ENCODE peak calls at places on chromosome 21, in four cellular contexts. One of them, this sample, is unnamed.

GRCh38 chr21:39020751-39021474 is 162.3 kb downstream of the PSMG1 start:
- DNase-seq in MM.1S: no peak
- DNase-seq in epithelial cell of esophagus: peak
- DNase-seq in endodermal cell: peak
- DNase-seq in this sample: no peak

GRCh38 chr21:16180613-16181012 is 450.8 kb downstream of the USP25 start:
- DNase-seq in MM.1S: no peak
- DNase-seq in epithelial cell of esophagus: no peak
- DNase-seq in endodermal cell: no peak
- DNase-seq in this sample: no peak

GRCh38 chr21:45724345-45724961 is 80.9 kb downstream of the PCBP3 start:
- DNase-seq in MM.1S: no peak
- DNase-seq in epithelial cell of esophagus: no peak
- DNase-seq in endodermal cell: peak
- DNase-seq in this sample: no peak

GRCh38 chr21:26146681-26147080 is 23.9 kb downstream of the APP start:
- DNase-seq in MM.1S: no peak
- DNase-seq in epithelial cell of esophagus: no peak
- DNase-seq in endodermal cell: no peak
- DNase-seq in this sample: no peak

GRCh38 chr21:25462517-25462971 is 144.7 kb downstream of the MRPL39 start:
- DNase-seq in MM.1S: no peak
- DNase-seq in epithelial cell of esophagus: no peak
- DNase-seq in endodermal cell: no peak
- DNase-seq in this sample: no peak

GRCh38 chr21:30382201-30382600 is 10.1 kb upstream of the KRTAP13-2 start:
- DNase-seq in MM.1S: no peak
- DNase-seq in epithelial cell of esophagus: no peak
- DNase-seq in endodermal cell: no peak
- DNase-seq in this sample: no peak

GRCh38 chr21:39359382-39359781 is 10.5 kb upstream of the HMGN1 start:
- DNase-seq in MM.1S: no peak
- DNase-seq in epithelial cell of esophagus: no peak
- DNase-seq in endodermal cell: no peak
- DNase-seq in this sample: no peak

GRCh38 chr21:31623664-31624063 is 35.8 kb upstream of the SOD1 start:
- DNase-seq in MM.1S: no peak
- DNase-seq in epithelial cell of esophagus: no peak
- DNase-seq in endodermal cell: no peak
- DNase-seq in this sample: no peak

GRCh38 chr21:45554477-45555175 is 12.4 kb upstream of the SLC19A1 start:
- DNase-seq in MM.1S: peak
- DNase-seq in epithelial cell of esophagus: peak
- DNase-seq in endodermal cell: peak
- DNase-seq in this sample: no peak

GRCh38 chr21:40809673-40810072 is 37.3 kb downstream of the DSCAM start:
- DNase-seq in MM.1S: no peak
- DNase-seq in epithelial cell of esophagus: peak
- DNase-seq in endodermal cell: no peak
- DNase-seq in this sample: no peak

GRCh38 chr21:31908106-31909031 is 35.5 kb downstream of the HUNK start:
- DNase-seq in MM.1S: no peak
- DNase-seq in epithelial cell of esophagus: peak
- DNase-seq in endodermal cell: peak
- DNase-seq in this sample: peak

GRCh38 chr21:18298228-18298627 is 53.6 kb downstream of the CHODL start:
- DNase-seq in MM.1S: no peak
- DNase-seq in epithelial cell of esophagus: no peak
- DNase-seq in endodermal cell: peak
- DNase-seq in this sample: no peak

GRCh38 chr21:39314155-39315027 is 959 bp upstream of the BRWD1 start:
- DNase-seq in MM.1S: peak
- DNase-seq in epithelial cell of esophagus: peak
- DNase-seq in endodermal cell: peak
- DNase-seq in this sample: no peak

GRCh38 chr21:43842742-43843141 is 22.3 kb upstream of the AGPAT3 start:
- DNase-seq in MM.1S: peak
- DNase-seq in epithelial cell of esophagus: no peak
- DNase-seq in endodermal cell: no peak
- DNase-seq in this sample: no peak

GRCh38 chr21:43847301-43847700 is 17.7 kb upstream of the AGPAT3 start:
- DNase-seq in MM.1S: no peak
- DNase-seq in epithelial cell of esophagus: no peak
- DNase-seq in endodermal cell: no peak
- DNase-seq in this sample: no peak

GRCh38 chr21:43846430-43846829 is 18.6 kb upstream of the AGPAT3 start:
- DNase-seq in MM.1S: no peak
- DNase-seq in epithelial cell of esophagus: no peak
- DNase-seq in endodermal cell: no peak
- DNase-seq in this sample: no peak

GRCh38 chr21:43848771-43849170 is 16.3 kb upstream of the AGPAT3 start:
- DNase-seq in MM.1S: no peak
- DNase-seq in epithelial cell of esophagus: no peak
- DNase-seq in endodermal cell: no peak
- DNase-seq in this sample: no peak

GRCh38 chr21:43845386-43845785 is 19.6 kb upstream of the AGPAT3 start:
- DNase-seq in MM.1S: no peak
- DNase-seq in epithelial cell of esophagus: no peak
- DNase-seq in endodermal cell: no peak
- DNase-seq in this sample: no peak
- TF ChIP-seq CTCF in MM.1S: no peak
- TF ChIP-seq CTCF in epithelial cell of esophagus: no peak
- TF ChIP-seq CTCF in endodermal cell: no peak
- TF ChIP-seq CTCF in this sample: no peak

DNA sequence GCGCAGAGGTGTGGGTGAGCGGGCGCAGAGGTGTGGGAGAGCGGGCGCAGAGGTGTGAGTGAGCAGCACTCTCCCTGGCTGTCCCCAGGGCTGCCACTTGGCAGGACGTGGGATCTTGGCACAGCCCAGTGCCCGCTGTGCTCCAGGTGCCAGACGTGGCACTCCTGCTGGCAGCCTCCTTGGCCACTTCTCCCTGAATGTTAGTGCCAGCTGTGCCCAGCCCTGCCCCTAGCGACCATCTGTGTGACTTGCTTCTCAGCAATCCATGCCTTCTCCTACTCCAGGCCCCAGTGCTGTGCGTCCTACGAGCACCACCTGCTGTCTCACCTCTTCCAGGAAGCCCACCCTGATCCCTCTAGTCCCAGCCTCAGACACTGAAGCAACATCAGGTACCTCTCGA is 30.5 kb downstream of the KRTAP10-1 start:
- DNase-seq in MM.1S: peak
- DNase-seq in epithelial cell of esophagus: peak
- DNase-seq in endodermal cell: no peak
- DNase-seq in this sample: no peak
- TF ChIP-seq CTCF in MM.1S: peak
- TF ChIP-seq CTCF in epithelial cell of esophagus: peak
- TF ChIP-seq CTCF in endodermal cell: no peak
- TF ChIP-seq CTCF in this sample: no peak

DNA sequence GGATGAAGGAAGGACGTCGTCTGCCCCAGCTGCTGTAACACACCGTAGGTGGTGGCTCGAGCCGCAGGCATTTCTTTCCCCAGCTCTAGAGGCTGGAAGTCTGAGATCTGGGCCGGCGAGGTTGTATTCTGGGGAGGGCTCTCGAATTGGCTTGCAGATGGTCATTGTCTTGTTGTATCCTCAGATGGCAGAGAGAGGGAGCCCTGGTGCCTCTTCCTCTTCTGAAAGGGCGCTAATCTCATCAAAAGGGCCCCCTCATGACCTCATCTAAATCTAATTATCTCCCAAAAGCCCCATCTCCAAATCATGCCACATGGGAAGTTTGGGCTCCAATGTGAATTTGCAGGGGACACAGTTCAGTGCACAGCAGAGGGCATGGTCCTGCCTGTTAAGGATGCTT is 109.0 kb downstream of the SIK1 start:
- DNase-seq in MM.1S: no peak
- DNase-seq in epithelial cell of esophagus: no peak
- DNase-seq in endodermal cell: no peak
- DNase-seq in this sample: no peak
- TF ChIP-seq CTCF in MM.1S: peak
- TF ChIP-seq CTCF in epithelial cell of esophagus: no peak
- TF ChIP-seq CTCF in endodermal cell: peak
- TF ChIP-seq CTCF in this sample: no peak

DNA sequence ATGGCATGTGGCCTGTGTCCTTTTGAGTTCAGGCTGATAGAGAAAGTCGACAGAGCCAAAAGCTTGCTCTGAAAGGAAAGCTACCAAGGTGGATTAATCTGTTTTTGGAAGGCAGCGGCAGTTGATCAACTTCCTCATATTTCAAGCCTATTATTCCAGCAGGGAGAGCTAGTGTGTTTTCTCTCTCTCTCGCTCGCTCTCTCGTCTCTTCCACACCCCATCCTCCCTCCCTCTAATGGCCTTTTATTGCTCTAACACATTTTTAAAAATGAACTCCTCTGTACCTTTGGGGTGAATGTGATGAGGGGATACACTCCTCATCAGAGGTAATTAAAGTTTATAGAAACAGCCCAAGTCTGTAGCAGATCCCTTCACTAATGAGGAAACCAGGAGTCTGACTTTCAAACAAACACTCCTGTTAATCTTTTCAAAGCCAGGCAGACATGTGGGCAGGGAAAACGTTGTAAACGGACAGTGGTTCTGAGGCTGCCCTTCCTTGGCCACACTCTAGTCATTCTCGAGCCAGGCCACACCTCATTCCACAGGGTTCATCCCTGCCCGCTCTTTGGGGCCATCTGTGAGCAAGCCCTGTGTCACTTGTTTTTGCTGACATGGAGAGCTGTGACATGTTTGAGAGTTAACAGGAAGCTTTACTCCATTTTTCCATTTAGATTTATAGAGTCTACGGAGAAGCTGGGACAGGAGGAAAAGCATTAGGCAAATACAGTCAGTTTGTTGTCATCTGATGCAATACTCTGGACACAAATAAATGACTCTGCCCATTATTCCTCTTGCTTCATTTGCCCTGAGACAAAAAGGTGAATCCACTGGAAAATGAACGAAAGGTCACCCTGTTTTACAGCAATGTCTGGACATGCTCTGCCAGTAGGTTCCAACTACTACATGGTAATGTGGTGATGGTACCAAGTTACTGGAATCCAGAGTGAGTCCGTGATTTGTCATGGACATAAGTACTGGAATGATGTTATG is 126.7 kb downstream of the CLIC6 start:
- DNase-seq in MM.1S: no peak
- DNase-seq in epithelial cell of esophagus: peak
- DNase-seq in endodermal cell: no peak
- DNase-seq in this sample: no peak
- TF ChIP-seq CTCF in MM.1S: no peak
- TF ChIP-seq CTCF in epithelial cell of esophagus: peak
- TF ChIP-seq CTCF in endodermal cell: no peak
- TF ChIP-seq CTCF in this sample: no peak

GRCh38 chr21:14752006-14752909 is 206.1 kb upstream of the SAMSN1 start:
- DNase-seq in MM.1S: no peak
- DNase-seq in epithelial cell of esophagus: no peak
- DNase-seq in endodermal cell: no peak
- DNase-seq in this sample: no peak
- TF ChIP-seq CTCF in MM.1S: no peak
- TF ChIP-seq CTCF in epithelial cell of esophagus: no peak
- TF ChIP-seq CTCF in endodermal cell: no peak
- TF ChIP-seq CTCF in this sample: no peak

GRCh38 chr21:37527103-37527502 is 160.5 kb downstream of the DYRK1A start:
- DNase-seq in MM.1S: no peak
- DNase-seq in epithelial cell of esophagus: no peak
- DNase-seq in endodermal cell: no peak
- DNase-seq in this sample: no peak

GRCh38 chr21:37529649-37530048 is 163.1 kb downstream of the DYRK1A start:
- DNase-seq in MM.1S: no peak
- DNase-seq in epithelial cell of esophagus: no peak
- DNase-seq in endodermal cell: no peak
- DNase-seq in this sample: no peak

GRCh38 chr21:37525810-37526209 is 159.2 kb downstream of the DYRK1A start:
- DNase-seq in MM.1S: no peak
- DNase-seq in epithelial cell of esophagus: no peak
- DNase-seq in endodermal cell: no peak
- DNase-seq in this sample: no peak

GRCh38 chr21:37527716-37528115 is 161.1 kb downstream of the DYRK1A start:
- DNase-seq in MM.1S: no peak
- DNase-seq in epithelial cell of esophagus: no peak
- DNase-seq in endodermal cell: no peak
- DNase-seq in this sample: no peak

DNA sequence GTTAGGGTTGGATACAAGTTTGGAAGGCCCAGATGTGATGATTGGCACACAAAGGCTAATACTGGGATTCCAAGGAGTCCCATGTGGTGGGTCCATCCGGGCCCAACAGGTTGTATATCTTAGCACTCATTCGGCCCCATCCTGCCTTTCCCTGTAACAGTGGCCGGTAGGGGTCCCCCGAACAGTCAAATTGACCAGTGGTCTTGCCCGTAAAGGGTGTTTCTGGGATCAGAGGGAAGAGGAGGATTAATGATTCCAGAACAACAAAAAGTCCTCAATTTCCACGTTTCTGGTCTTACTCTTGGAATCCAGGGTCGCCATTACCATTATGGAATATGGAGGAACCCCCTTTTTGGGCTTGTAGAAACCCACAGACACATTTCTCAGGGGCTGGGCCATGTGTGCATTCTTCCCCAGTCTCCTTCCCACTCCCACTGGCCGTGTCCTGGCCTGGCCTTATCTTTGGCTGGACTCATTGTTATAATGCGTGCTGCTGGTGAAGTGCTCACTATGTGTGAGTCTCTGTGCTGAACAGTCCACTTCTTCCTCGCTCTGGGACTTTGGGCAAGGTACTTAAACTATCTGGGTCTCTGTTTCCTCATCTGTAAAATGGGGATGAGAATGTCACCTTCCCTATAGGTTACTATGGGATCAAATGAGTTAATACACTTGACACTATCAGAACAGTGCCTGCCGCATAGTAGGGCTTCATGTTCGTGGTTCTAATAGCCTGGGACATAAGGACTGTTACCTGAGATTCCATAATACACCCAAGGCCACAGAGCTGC is 161.8 kb downstream of the DYRK1A start:
- DNase-seq in MM.1S: no peak
- DNase-seq in epithelial cell of esophagus: no peak
- DNase-seq in endodermal cell: no peak
- DNase-seq in this sample: no peak
- TF ChIP-seq CTCF in MM.1S: no peak
- TF ChIP-seq CTCF in epithelial cell of esophagus: no peak
- TF ChIP-seq CTCF in endodermal cell: peak
- TF ChIP-seq CTCF in this sample: no peak

GRCh38 chr21:44489962-44490361 is 34.7 kb downstream of the LRRC3 start:
- DNase-seq in MM.1S: no peak
- DNase-seq in epithelial cell of esophagus: no peak
- DNase-seq in endodermal cell: no peak
- DNase-seq in this sample: no peak
- TF ChIP-seq CTCF in MM.1S: peak
- TF ChIP-seq CTCF in epithelial cell of esophagus: no peak
- TF ChIP-seq CTCF in endodermal cell: peak
- TF ChIP-seq CTCF in this sample: no peak

DNA sequence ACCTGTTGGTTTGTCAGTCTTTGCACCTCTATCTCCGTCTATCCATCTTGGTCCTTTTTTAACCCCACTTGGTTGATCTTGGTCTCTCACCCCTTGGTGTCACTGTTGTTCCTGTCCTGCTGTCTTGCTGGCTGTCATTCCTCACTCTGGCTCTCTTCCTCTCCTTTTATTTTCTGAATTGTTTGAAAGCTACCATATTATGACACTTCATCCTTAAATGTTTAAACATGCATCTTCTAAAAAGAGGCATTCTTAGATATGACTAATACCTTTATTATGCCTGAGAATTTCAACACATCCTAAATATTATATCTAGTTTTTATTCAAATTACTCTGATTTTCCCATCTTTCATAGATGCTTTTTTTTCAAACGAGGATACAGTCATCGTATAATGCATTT is 37.0 kb downstream of the BACH1 start:
- DNase-seq in MM.1S: no peak
- DNase-seq in epithelial cell of esophagus: peak
- DNase-seq in endodermal cell: no peak
- DNase-seq in this sample: no peak
- TF ChIP-seq CTCF in MM.1S: no peak
- TF ChIP-seq CTCF in epithelial cell of esophagus: no peak
- TF ChIP-seq CTCF in endodermal cell: peak
- TF ChIP-seq CTCF in this sample: no peak

This sample was measured in AG09319.